ENCODE peak calls at places on chromosome 19, in eight cellular contexts. N is kidney epithelial cell; O is astrocyte of the hippocampus; M is HAP-1; X is stimulated activated CD8-positive, alpha-beta memory T cell treated with anti-CD3 and anti-CD28 coated beads, Interleukin-4, amount 100 ng/mL, for 1 hour; Y is GM12891; L is ecto neural progenitor cell; T is AG04450. V is an unnamed sample.

GRCh38 chr19:18607222-18608101 is 863 bp upstream of the CRLF1 start:
- DNase-seq in N (no peak), O (peak; percentile 36), M (peak; percentile 41), X (no peak), Y (no peak), L (peak; percentile 57), T (no peak), V (no peak)

GRCh38 chr19:43910884-43911283 is 24.2 kb downstream of the ZNF45 start:
- DNase-seq in N (no peak), O (no peak), M (no peak), X (no peak), Y (no peak), L (no peak), T (no peak), V (no peak)

GRCh38 chr19:8373867-8374813 is 10.2 kb downstream of the ANGPTL4 start:
- DNase-seq in N (no peak), O (no peak), M (peak; percentile 47), X (no peak), Y (no peak), L (no peak), T (no peak), V (no peak)

GRCh38 chr19:40159744-40160143 is 31.5 kb upstream of the MAP3K10 start:
- DNase-seq in N (no peak), O (no peak), M (no peak), X (no peak), Y (no peak), L (no peak), T (no peak), V (no peak)

GRCh38 chr19:6071103-6071485 is 39.2 kb downstream of the RFX2 start:
- DNase-seq in N (no peak), O (peak; percentile 47), M (peak; percentile 1), X (no peak), Y (no peak), L (peak; percentile 10), T (no peak), V (no peak)

GRCh38 chr19:32830231-32831014 is 39.1 kb downstream of the SLC7A9 start:
- DNase-seq in N (peak; percentile 58), O (peak; percentile 87), M (no peak), X (no peak), Y (no peak), L (no peak), T (peak; percentile 6), V (no peak)

GRCh38 chr19:18756896-18757295 is 34.2 kb downstream of the COMP start:
- DNase-seq in N (no peak), O (no peak), M (no peak), X (no peak), Y (no peak), L (no peak), T (no peak), V (no peak)

GRCh38 chr19:32330149-32330548 is 15.3 kb upstream of the ZNF507 start:
- DNase-seq in N (no peak), O (no peak), M (no peak), X (no peak), Y (no peak), L (no peak), T (no peak), V (no peak)

GRCh38 chr19:50333737-50334617 is 4.8 kb upstream of the KCNC3 start:
- DNase-seq in N (no peak), O (peak; percentile 89), M (peak; percentile 72), X (peak; percentile 54), Y (peak; percentile 73), L (peak; percentile 91), T (peak; percentile 7), V (peak; percentile 49)

GRCh38 chr19:47280183-47280797 is 5.6 kb downstream of the INAFM1 start:
- DNase-seq in N (no peak), O (peak; percentile 28), M (peak; percentile 78), X (no peak), Y (no peak), L (peak; percentile 61), T (no peak), V (peak; percentile 45)

GRCh38 chr19:47445527-47445926 is 26.2 kb downstream of the SLC8A2 start:
- DNase-seq in N (no peak), O (no peak), M (no peak), X (no peak), Y (no peak), L (no peak), T (no peak), V (no peak)

GRCh38 chr19:50005428-50005827 is 19.7 kb downstream of the VRK3 start:
- DNase-seq in N (no peak), O (no peak), M (no peak), X (no peak), Y (no peak), L (no peak), T (no peak), V (no peak)

GRCh38 chr19:16051254-16052025 is 24.9 kb upstream of the TPM4 start:
- DNase-seq in N (no peak), O (no peak), M (no peak), X (no peak), Y (no peak), L (no peak), T (no peak), V (no peak)

GRCh38 chr19:48353682-48354081 is 10.1 kb downstream of the TMEM143 start:
- DNase-seq in N (no peak), O (no peak), M (no peak), X (no peak), Y (no peak), L (no peak), T (no peak), V (no peak)

GRCh38 chr19:10713317-10713716 is 4.6 kb upstream of the DNM2 start:
- DNase-seq in N (no peak), O (no peak), M (no peak), X (no peak), Y (no peak), L (no peak), T (no peak), V (no peak)

GRCh38 chr19:56840452-56841193 is at the start of the genes PEG3 and ZIM2:
- DNase-seq in N (no peak), O (peak; percentile 32), M (no peak), X (no peak), Y (no peak), L (no peak), T (no peak), V (no peak)

GRCh38 chr19:1360818-1361461 is 22.8 kb upstream of the NDUFS7 start:
- DNase-seq in N (no peak), O (peak; percentile 92), M (peak; percentile 83), X (no peak), Y (no peak), L (no peak), T (peak; percentile 58), V (peak; percentile 63)

GRCh38 chr19:55440411-55441105 is 2.5 kb downstream of the SHISA7 start:
- DNase-seq in N (no peak), O (no peak), M (peak; percentile 63), X (no peak), Y (no peak), L (no peak), T (no peak), V (no peak)

GRCh38 chr19:39679056-39679790 is 23.5 kb downstream of the LGALS16 start:
- DNase-seq in N (no peak), O (no peak), M (no peak), X (no peak), Y (peak; percentile 5), L (no peak), T (no peak), V (no peak)

GRCh38 chr19:46372901-46373572 is 26.1 kb downstream of the PPP5C start:
- DNase-seq in N (no peak), O (peak; percentile 62), M (no peak), X (no peak), Y (no peak), L (no peak), T (no peak), V (no peak)

GRCh38 chr19:18541992-18542935 is 1.1 kb downstream of the FKBP8 start:
- DNase-seq in N (no peak), O (peak; percentile 21), M (peak; percentile 51), X (no peak), Y (no peak), L (peak; percentile 59), T (no peak), V (no peak)

GRCh38 chr19:48421548-48421947 is 24.2 kb upstream of the GRWD1 start:
- DNase-seq in N (no peak), O (no peak), M (no peak), X (no peak), Y (no peak), L (no peak), T (no peak), V (no peak)

GRCh38 chr19:4531562-4532165 is 3.4 kb downstream of the PLIN5 start:
- DNase-seq in N (no peak), O (no peak), M (no peak), X (no peak), Y (no peak), L (no peak), T (no peak), V (no peak)

GRCh38 chr19:33408116-33408515 is 34.6 kb downstream of the CEBPG start:
- DNase-seq in N (no peak), O (no peak), M (no peak), X (no peak), Y (no peak), L (no peak), T (no peak), V (no peak)

GRCh38 chr19:13976446-13976845 is 24.1 kb downstream of the DCAF15 start:
- DNase-seq in N (no peak), O (no peak), M (no peak), X (no peak), Y (no peak), L (no peak), T (no peak), V (no peak)

GRCh38 chr19:53927745-53928144 is 18.7 kb downstream of the CACNG7 start:
- DNase-seq in N (peak; percentile 1), O (peak; percentile 84), M (peak; percentile 74), X (no peak), Y (no peak), L (peak; percentile 71), T (peak; percentile 26), V (no peak)

GRCh38 chr19:40553885-40554857 is 22.5 kb upstream of the SHKBP1 start:
- DNase-seq in N (no peak), O (no peak), M (no peak), X (no peak), Y (no peak), L (no peak), T (no peak), V (no peak)

GRCh38 chr19:1394252-1395193 is 6.8 kb downstream of the GAMT start:
- DNase-seq in N (no peak), O (peak; percentile 48), M (peak; percentile 61), X (no peak), Y (no peak), L (no peak), T (no peak), V (no peak)

GRCh38 chr19:11435833-11436313 is 438 bp downstream of the PRKCSH start:
- DNase-seq in N (no peak), O (peak; percentile 51), M (peak; percentile 35), X (no peak), Y (no peak), L (no peak), T (peak; percentile 7), V (no peak)

GRCh38 chr19:13155472-13156284 is 5.5 kb downstream of the IER2 start:
- DNase-seq in N (no peak), O (peak; percentile 81), M (peak; percentile 87), X (no peak), Y (no peak), L (peak; percentile 90), T (no peak), V (peak; percentile 80)

GRCh38 chr19:13817018-13817614 is 21.9 kb downstream of the ZSWIM4 start:
- DNase-seq in N (no peak), O (no peak), M (no peak), X (no peak), Y (no peak), L (peak; percentile 85), T (no peak), V (no peak)

GRCh38 chr19:14561249-14561648 is 10.6 kb downstream of the NDUFB7 start:
- DNase-seq in N (no peak), O (no peak), M (no peak), X (no peak), Y (no peak), L (no peak), T (no peak), V (no peak)